ENCODE peak calls at places on chromosomes 13 and 19, in seven cellular contexts. M, X, N, R, Z, Y and C are unnamed samples.

GRCh38 chr19:16682539-16682938 is 21.6 kb downstream of the TMEM38A start:
- DNase-seq in N (no peak), R (no peak), Y (no peak), Z (no peak), X (no peak), M (no peak), C (no peak)

GRCh38 chr13:32206097-32206740 is 108.9 kb downstream of the ZAR1L start:
- DNase-seq in N (no peak), Y (no peak), M (no peak), R (no peak), X (peak; percentile 16), Z (no peak), C (no peak)

GRCh38 chr19:13241321-13242104 is 91.3 kb downstream of the IER2 start:
- DNase-seq in M (no peak), N (peak; percentile 70), X (no peak), Z (no peak), R (no peak), Y (no peak), C (no peak)

GRCh38 chr13:101545521-101545920 is 93.0 kb downstream of the ITGBL1 start:
- DNase-seq in Z (no peak), R (no peak), M (no peak), N (no peak), Y (no peak), X (peak; percentile 61), C (no peak)

GRCh38 chr19:1410136-1410786 is 2.9 kb downstream of the DAZAP1 start:
- DNase-seq in N (no peak), R (no peak), X (peak; percentile 63), Z (no peak), Y (no peak), M (no peak), C (peak; percentile 35)

GRCh38 chr13:66216723-66217122 is 1013.4 kb downstream of the PCDH9 start:
- DNase-seq in M (no peak), Z (no peak), R (no peak), X (no peak), N (no peak), Y (no peak), C (no peak)

GRCh38 chr19:963401-964022 is 20.6 kb upstream of the WDR18 start:
- DNase-seq in M (no peak), Z (no peak), Y (no peak), X (no peak), N (no peak), R (no peak), C (no peak)

GRCh38 chr13:25771641-25772478 is 280.0 kb downstream of the SHISA2 start:
- DNase-seq in N (no peak), Y (no peak), M (no peak), X (no peak), R (no peak), Z (no peak), C (no peak)

GRCh38 chr13:30364133-30364532 is 56.8 kb upstream of the KATNAL1 start:
- DNase-seq in N (no peak), Y (no peak), X (peak; percentile 60), R (no peak), M (no peak), Z (peak; percentile 50), C (peak; percentile 87)

GRCh38 chr13:21225082-21225481 is 48.6 kb downstream of the MRPL57 start:
- DNase-seq in X (no peak), Y (peak; percentile 45), M (no peak), R (no peak), N (no peak), Z (no peak), C (no peak)

GRCh38 chr13:91017031-91017668 is 330.3 kb upstream of the MIR17HG start:
- DNase-seq in X (peak; percentile 9), R (peak; percentile 34), Y (no peak), N (peak; percentile 74), M (peak; percentile 9), Z (peak; percentile 98), C (peak; percentile 12)

GRCh38 chr19:5308471-5309437 is 31.9 kb downstream of the PTPRS start:
- DNase-seq in R (peak; percentile 79), N (no peak), X (peak; percentile 90), Y (no peak), Z (peak; percentile 47), M (no peak), C (peak; percentile 69)

GRCh38 chr19:49058592-49058991 is 1.0 kb upstream of the CGB7 start:
- DNase-seq in R (no peak), M (no peak), N (no peak), X (peak; percentile 25), Z (peak; percentile 73), Y (no peak), C (no peak)

GRCh38 chr13:102769679-102770078 is 3.9 kb downstream of the TEX30 start:
- DNase-seq in X (peak; percentile 14), Y (no peak), R (no peak), M (no peak), Z (no peak), N (no peak), C (no peak)

GRCh38 chr19:48442116-48443035 is 3.4 kb upstream of the GRWD1 start:
- DNase-seq in M (no peak), N (no peak), Z (no peak), R (no peak), X (no peak), Y (no peak), C (no peak)

GRCh38 chr19:31831421-31831820 is 482.2 kb upstream of the TSHZ3 start:
- DNase-seq in X (no peak), Z (no peak), Y (no peak), R (no peak), N (no peak), M (no peak), C (no peak)

DNA sequence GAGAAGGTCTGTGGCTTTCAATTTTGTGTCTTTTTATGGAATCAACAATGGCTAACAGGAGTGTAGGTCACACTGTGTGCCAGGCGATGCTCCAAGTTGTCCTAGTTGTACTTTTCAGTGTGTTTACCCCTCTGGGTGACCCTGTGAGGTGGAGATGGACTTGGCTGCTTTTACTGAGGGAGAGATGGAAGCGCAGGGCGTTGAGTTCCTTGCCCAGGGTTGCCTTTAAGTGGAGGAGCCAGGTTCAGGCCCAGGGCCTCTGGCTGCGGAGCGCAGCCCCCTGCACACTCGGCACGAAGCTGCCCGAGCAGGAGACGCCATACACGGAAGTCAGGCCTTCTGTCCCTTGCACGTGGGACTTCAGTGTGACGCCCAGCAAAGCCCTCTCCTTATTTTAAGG is 112.8 kb downstream of the RAB20 start:
- DNase-seq in R (no peak), Z (no peak), M (no peak), Y (no peak), N (no peak), X (no peak), C (no peak)
- H3K9ac ChIP-seq in R (peak overlapping the region; percentile 46), Z (no peak overlapping the region), M (no peak overlapping the region), Y (no peak overlapping the region), N (no peak overlapping the region), X (no peak overlapping the region), C (no peak overlapping the region)

DNA sequence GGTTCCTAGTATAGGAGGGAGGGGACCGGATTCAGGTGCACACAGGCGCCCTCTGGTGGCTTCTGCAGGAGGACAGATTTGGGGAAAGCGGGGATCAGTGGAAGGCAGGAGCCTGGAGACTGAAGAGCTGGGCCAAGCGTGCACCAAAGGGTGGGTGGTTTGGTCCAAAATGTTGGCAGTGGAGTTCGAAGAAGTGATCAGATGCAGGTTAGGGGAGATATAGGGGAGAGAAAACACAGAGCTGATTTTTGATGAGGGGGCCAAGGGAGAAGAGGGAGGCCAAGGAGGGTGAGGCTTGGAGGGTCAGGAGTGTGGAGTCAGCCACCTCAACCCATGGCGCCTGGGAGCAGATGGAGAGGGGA is 6.8 kb upstream of the CARM1 start:
- DNase-seq in M (no peak), R (peak; percentile 56), Y (peak; percentile 68), Z (peak; percentile 85), N (peak; percentile 94), X (peak; percentile 68), C (peak; percentile 64)
- TF ChIP-seq POLR2A in M (no peak), R (no peak), Y (no peak), Z (no peak), N (no peak), X (no peak), C (no peak)

GRCh38 chr19:34189917-34190425 is 17.7 kb downstream of the LSM14A start:
- DNase-seq in R (no peak), Z (no peak), Y (no peak), M (no peak), X (no peak), N (no peak), C (no peak)
- H3K4me2 ChIP-seq in R (no peak overlapping the region), Z (no peak overlapping the region), Y (no peak overlapping the region), M (no peak overlapping the region), X (peak overlapping the region; percentile 21), N (no peak overlapping the region), C (no peak overlapping the region)

GRCh38 chr19:42279902-42280760 is 11.1 kb downstream of the CIC start:
- DNase-seq in Z (peak; percentile 93), Y (peak; percentile 79), M (peak; percentile 74), R (peak; percentile 77), N (peak; percentile 95), X (peak; percentile 83), C (peak; percentile 84)

GRCh38 chr19:42279148-42279901 is 10.3 kb downstream of the CIC start:
- DNase-seq in Z (no peak), X (no peak), M (no peak), N (no peak), R (no peak), Y (no peak), C (no peak)

GRCh38 chr19:42276284-42276683 is 7.2 kb downstream of the CIC start:
- DNase-seq in X (no peak), R (no peak), Z (no peak), N (no peak), Y (no peak), M (no peak), C (no peak)

GRCh38 chr19:42276821-42277220 is 7.8 kb downstream of the CIC start:
- DNase-seq in Y (no peak), X (no peak), R (no peak), M (no peak), N (no peak), Z (no peak), C (no peak)

DNA sequence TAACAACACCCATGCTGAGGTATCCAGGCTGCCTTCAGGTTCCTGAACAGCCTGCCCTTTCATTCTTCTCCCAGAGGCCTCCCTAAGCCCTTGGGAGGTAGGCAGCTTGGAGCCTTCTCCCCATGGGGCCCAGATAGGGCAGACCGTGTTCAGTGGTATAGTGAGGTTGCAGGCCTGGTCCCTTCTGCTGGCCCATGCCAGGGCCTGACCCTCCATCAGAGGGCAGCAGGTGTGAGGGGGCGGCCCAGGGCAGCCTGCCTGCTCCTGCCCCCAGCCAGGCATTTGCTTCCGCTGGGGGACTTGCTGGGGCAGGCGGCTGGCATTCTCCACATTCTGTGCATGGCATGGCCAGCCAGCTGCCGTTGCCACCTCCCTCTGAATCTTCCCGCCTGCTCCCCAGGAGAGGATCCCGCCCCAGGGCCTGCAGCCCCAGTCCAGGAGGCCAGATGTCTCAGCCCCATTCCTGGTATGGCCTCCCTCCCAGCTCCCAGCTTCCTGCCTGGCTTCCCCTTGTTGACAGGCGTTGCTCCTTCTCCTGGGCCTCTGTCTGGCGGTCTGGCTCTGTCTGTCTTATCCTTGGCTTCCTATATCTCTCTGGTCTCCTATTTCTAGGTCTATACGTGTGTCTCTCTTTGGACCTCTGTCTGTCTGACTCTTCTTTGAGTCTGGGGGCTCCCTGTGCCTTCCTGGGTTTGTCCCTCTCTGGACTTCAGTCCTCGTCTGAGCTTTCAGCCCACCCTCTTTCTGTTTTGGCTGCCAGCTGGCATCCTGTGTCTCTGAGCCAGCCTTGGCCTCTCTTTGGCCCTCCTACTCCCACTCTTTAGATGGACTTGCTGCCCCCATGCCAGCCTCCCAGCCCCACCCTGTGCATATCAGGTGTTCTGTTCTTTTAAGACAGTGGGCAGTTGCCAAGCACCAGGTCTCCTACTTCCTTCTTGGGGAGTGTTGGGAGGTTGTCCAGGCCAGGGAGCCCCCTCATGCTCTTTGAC is 9.1 kb downstream of the CIC start:
- DNase-seq in Z (no peak), N (no peak), Y (no peak), X (no peak), M (no peak), R (no peak), C (peak; percentile 71)
- H3K9ac ChIP-seq in Z (no peak overlapping the region), N (no peak overlapping the region), Y (peak overlapping the region; percentile 3), X (no peak overlapping the region), M (no peak overlapping the region), R (no peak overlapping the region), C (no peak overlapping the region)